ENCODE peak calls at places on chromosome 5, in five cellular contexts. E is HFFc6, I is PC-9, S is cardiac fibroblast, D is astrocyte of the spinal cord. L is an unnamed sample.

GRCh38 chr5:95555553-95555952 is 652 bp downstream of the ARSK start:
- DNase-seq in E (no peak), I (no peak), S (no peak), D (no peak), L (no peak)

GRCh38 chr5:19352120-19352519 is 635.9 kb downstream of the CDH18 start:
- DNase-seq in E (no peak), I (no peak), S (no peak), D (no peak), L (no peak)

GRCh38 chr5:148687427-148687826 is 33.1 kb upstream of the HTR4 start:
- DNase-seq in E (peak), I (peak), S (peak), D (peak), L (no peak)

GRCh38 chr5:34854459-34855174 is 15.7 kb downstream of the TTC23L start:
- DNase-seq in E (no peak), I (no peak), S (no peak), D (peak), L (no peak)

GRCh38 chr5:39760385-39761198 is 335.8 kb upstream of the DAB2 start:
- DNase-seq in E (peak), I (no peak), S (peak), D (peak), L (no peak)

GRCh38 chr5:76351577-76351976 is 51.5 kb upstream of the IQGAP2 start:
- DNase-seq in E (no peak), I (no peak), S (no peak), D (no peak), L (no peak)

GRCh38 chr5:159412284-159413046 is 82.2 kb upstream of the IL12B start:
- DNase-seq in E (no peak), I (no peak), S (peak), D (no peak), L (no peak)

GRCh38 chr5:80182802-80183645 is 72.8 kb downstream of the SERINC5 start:
- DNase-seq in E (no peak), I (peak), S (no peak), D (no peak), L (no peak)

GRCh38 chr5:135444881-135445280 is 2.3 kb downstream of the DCANP1 start:
- DNase-seq in E (no peak), I (no peak), S (no peak), D (no peak), L (no peak)

GRCh38 chr5:133849116-133849515 is 119.3 kb downstream of the C5orf15 start:
- DNase-seq in E (no peak), I (no peak), S (no peak), D (no peak), L (peak)

GRCh38 chr5:139391570-139392323 is 2.0 kb upstream of the MZB1 start:
- DNase-seq in E (peak), I (no peak), S (no peak), D (no peak), L (no peak)

GRCh38 chr5:176565760-176566288 is 16.7 kb downstream of the CDHR2 start:
- DNase-seq in E (no peak), I (no peak), S (no peak), D (no peak), L (no peak)

GRCh38 chr5:176573564-176574296 is 24.6 kb downstream of the CDHR2 start:
- DNase-seq in E (peak), I (peak), S (peak), D (peak), L (peak)

GRCh38 chr5:176574297-176574591 is 25.1 kb downstream of the CDHR2 start:
- DNase-seq in E (no peak), I (no peak), S (no peak), D (no peak), L (no peak)

GRCh38 chr5:176568657-176569056 is 19.5 kb downstream of the CDHR2 start:
- DNase-seq in E (no peak), I (no peak), S (no peak), D (no peak), L (no peak)

DNA sequence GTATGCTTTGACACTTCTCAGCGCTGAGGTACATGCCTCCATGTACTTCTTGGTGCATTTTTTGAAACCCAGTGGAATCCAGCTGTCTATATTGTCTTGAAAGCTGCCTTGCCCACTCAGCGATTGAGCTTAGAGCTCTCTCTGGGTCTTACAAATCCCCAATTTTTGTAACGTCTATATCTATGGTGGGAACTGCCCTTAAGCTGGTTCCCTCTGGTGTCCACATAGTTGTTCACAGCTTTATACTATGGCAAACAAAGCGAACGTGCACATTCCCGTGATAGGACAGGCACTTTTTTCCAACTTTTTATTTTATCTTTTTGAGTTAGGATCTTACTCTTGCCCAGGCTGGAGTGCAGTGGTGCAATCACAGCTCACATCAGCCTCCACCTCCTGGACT is 20.9 kb downstream of the CDHR2 start:
- DNase-seq in E (no peak), I (no peak), S (peak), D (peak), L (no peak)
- TF ChIP-seq CTCF in E (peak), I (no peak), S (peak), D (peak), L (no peak)

GRCh38 chr5:138282918-138283742 is 8.7 kb upstream of the GFRA3 start:
- DNase-seq in E (peak), I (peak), S (peak), D (peak), L (peak)
- TF ChIP-seq CTCF in E (peak), I (peak), S (peak), D (peak), L (no peak)

GRCh38 chr5:171418982-171419662 is at the start of gene FGF18:
- DNase-seq in E (peak), I (peak), S (peak), D (peak), L (peak)
- TF ChIP-seq CTCF in E (peak), I (peak), S (no peak), D (no peak), L (no peak)

DNA sequence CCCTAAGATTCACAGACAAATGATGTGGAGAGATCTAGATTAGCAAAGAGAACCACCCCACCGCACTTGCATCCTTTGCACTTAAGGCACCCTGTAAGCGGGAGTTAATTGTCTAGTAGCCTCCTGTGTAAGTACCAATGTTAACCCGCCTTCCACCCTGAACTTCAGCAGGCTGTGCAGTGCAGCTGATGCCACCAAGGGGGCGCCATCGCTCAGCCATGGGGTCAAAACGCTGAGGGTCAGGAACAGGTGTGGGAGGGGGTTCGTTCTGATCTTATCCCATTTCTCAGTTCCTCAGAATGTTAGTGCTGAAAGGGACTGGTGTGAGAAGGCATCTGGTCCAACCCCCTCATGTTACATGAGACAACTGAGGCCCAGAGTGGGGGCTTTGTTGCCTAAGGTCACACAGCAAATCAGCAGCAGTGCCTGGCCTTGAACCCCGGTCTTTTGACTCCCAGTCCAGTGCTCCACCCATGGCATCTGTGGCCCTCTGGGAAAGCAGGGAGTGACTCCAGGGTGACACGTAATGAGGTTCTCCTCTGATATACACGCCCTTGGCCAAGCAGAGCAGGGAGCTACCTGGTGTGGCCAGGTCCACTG is 57.3 kb downstream of the CYFIP2 start:
- DNase-seq in E (no peak), I (no peak), S (no peak), D (no peak), L (no peak)
- TF ChIP-seq CTCF in E (peak), I (peak), S (peak), D (peak), L (no peak)

L was measured in testis.